ENCODE peak calls at places on chromosomes 4 and X, in six cellular contexts. E is choroid plexus epithelial cell; J is NCI-H1092; O is retina; L is cardiac fibroblast; R is CD8-positive, alpha-beta memory T cell. P is an unnamed sample.

GRCh38 chrX:18895157-18895952 is 88.6 kb downstream of the PHKA2 start:
- DNase-seq in E (peak; percentile 55), J (no peak), O (no peak), L (peak; percentile 71), R (no peak), P (no peak)

GRCh38 chr4:8641256-8641655 is 48.7 kb downstream of the CPZ start:
- DNase-seq in E (no peak), J (no peak), O (no peak), L (no peak), R (no peak), P (no peak)

GRCh38 chr4:73883306-73883705 is 14.1 kb downstream of the CXCL1 start:
- DNase-seq in E (peak; percentile 77), J (no peak), O (no peak), L (peak; percentile 41), R (no peak), P (no peak)

GRCh38 chr4:24747234-24747975 is 48.0 kb upstream of the SOD3 start:
- DNase-seq in E (no peak), J (no peak), O (no peak), L (no peak), R (no peak), P (no peak)

GRCh38 chr4:31518796-31519250 is 798.7 kb downstream of the PCDH7 start:
- DNase-seq in E (peak; percentile 57), J (no peak), O (no peak), L (peak; percentile 3), R (no peak), P (no peak)

GRCh38 chr4:87853108-87853507 is 20.3 kb downstream of the MEPE start:
- DNase-seq in E (peak; percentile 79), J (peak; percentile 1), O (peak; percentile 60), L (peak; percentile 70), R (no peak), P (no peak)

GRCh38 chrX:22037225-22037624 is 5.1 kb downstream of the PHEX start:
- DNase-seq in E (no peak), J (no peak), O (no peak), L (no peak), R (no peak), P (no peak)

GRCh38 chr4:63528592-63528991 is 880.7 kb downstream of the TECRL start:
- DNase-seq in E (peak; percentile 1), J (peak; percentile 1), O (no peak), L (peak; percentile 3), R (no peak), P (no peak)

GRCh38 chr4:20944961-20945360 is 244.7 kb downstream of the PACRGL start:
- DNase-seq in E (no peak), J (no peak), O (no peak), L (no peak), R (no peak), P (no peak)

GRCh38 chrX:108072746-108073145 is 18.6 kb downstream of the PSMD10 start:
- DNase-seq in E (peak; percentile 73), J (no peak), O (no peak), L (no peak), R (no peak), P (no peak)

GRCh38 chrX:97587171-97587570 is 703.5 kb downstream of the RPA4 start:
- DNase-seq in E (no peak), J (no peak), O (no peak), L (no peak), R (no peak), P (no peak)

GRCh38 chr4:182022899-182023298 is 220.3 kb upstream of the TENM3 start:
- DNase-seq in E (peak; percentile 4), J (peak; percentile 62), O (no peak), L (no peak), R (no peak), P (no peak)

GRCh38 chr4:168631241-168632151 is 134.6 kb downstream of the PALLD start:
- DNase-seq in E (peak; percentile 75), J (peak; percentile 43), O (peak; percentile 90), L (peak; percentile 70), R (no peak), P (no peak)

GRCh38 chr4:153511104-153511503 is 44.9 kb downstream of the TMEM131L start:
- DNase-seq in E (no peak), J (no peak), O (no peak), L (no peak), R (no peak), P (no peak)

GRCh38 chrX:23503835-23504539 is 163.3 kb upstream of the PRDX4 start:
- DNase-seq in E (peak; percentile 71), J (peak; percentile 66), O (no peak), L (peak; percentile 74), R (no peak), P (no peak)

GRCh38 chrX:69069086-69069445 is 96.2 kb downstream of the PJA1 start:
- DNase-seq in E (no peak), J (no peak), O (no peak), L (no peak), R (no peak), P (no peak)

GRCh38 chr4:119517361-119518229 is 111.0 kb downstream of the PDE5A start:
- DNase-seq in E (peak; percentile 60), J (no peak), O (no peak), L (peak; percentile 57), R (no peak), P (no peak)

GRCh38 chrX:130171446-130172126 is at the start of gene RAB33A:
- DNase-seq in E (peak; percentile 14), J (peak; percentile 25), O (peak; percentile 84), L (peak; percentile 21), R (peak; percentile 57), P (no peak)

GRCh38 chr4:122476126-122476525 is 19.6 kb upstream of the IL2 start:
- DNase-seq in E (no peak), J (no peak), O (no peak), L (no peak), R (no peak), P (no peak)

GRCh38 chr4:184163813-184164212 is 53.9 kb downstream of the ENPP6 start:
- DNase-seq in E (peak; percentile 34), J (no peak), O (peak; percentile 78), L (peak; percentile 34), R (no peak), P (no peak)

GRCh38 chrX:116232833-116233232 is 62.3 kb downstream of the AGTR2 start:
- DNase-seq in E (peak; percentile 86), J (no peak), O (no peak), L (peak; percentile 79), R (no peak), P (no peak)

GRCh38 chr4:184795214-184795844 is 30.4 kb downstream of the ACSL1 start:
- DNase-seq in E (no peak), J (no peak), O (no peak), L (peak; percentile 37), R (no peak), P (no peak)

GRCh38 chrX:132737743-132738142 is 220.7 kb downstream of the HS6ST2 start:
- DNase-seq in E (no peak), J (no peak), O (no peak), L (no peak), R (peak; percentile 11), P (no peak)

GRCh38 chr4:137394000-137394399 is 138.3 kb downstream of the PCDH18 start:
- DNase-seq in E (peak; percentile 33), J (peak; percentile 43), O (no peak), L (peak; percentile 60), R (no peak), P (no peak)